ENCODE peak calls at places on chromosomes 13 and 19, in eight cellular contexts. Y is IMR-90, P is right cardiac atrium, A is WERI-Rb-1, U is caudate nucleus, M is neural progenitor cell, G is SK-N-SH, Z is ovary. R is an unnamed sample.

GRCh38 chr19:19324059-19324755 is 3.6 kb downstream of the MAU2 start:
- DNase-seq in Z (no peak), Y (no peak), U (no peak), M (no peak), G (no peak), P (no peak), A (no peak), R (no peak)

GRCh38 chr19:56071151-56071550 is 49.9 kb downstream of the ZNF787 start:
- DNase-seq in Y (no peak), P (no peak), M (peak; percentile 30), A (peak; percentile 23), G (peak; percentile 24), Z (no peak), U (no peak), R (no peak)

GRCh38 chr13:79722885-79723445 is 242.0 kb downstream of the NDFIP2 start:
- DNase-seq in Z (no peak), Y (no peak), P (no peak), A (no peak), M (no peak), U (no peak), G (no peak), R (no peak)

GRCh38 chr13:113442985-113443362 is 10.3 kb downstream of the ADPRHL1 start:
- DNase-seq in A (no peak), Y (no peak), P (no peak), U (no peak), G (no peak), Z (no peak), M (no peak), R (no peak)

GRCh38 chr13:109959903-109960302 is 173.5 kb upstream of the IRS2 start:
- DNase-seq in P (no peak), A (no peak), M (no peak), Z (no peak), U (no peak), Y (no peak), G (no peak), R (no peak)

GRCh38 chr13:98751397-98752110 is 918 bp downstream of the SLC15A1 start:
- DNase-seq in U (no peak), P (no peak), M (peak; percentile 43), A (no peak), G (peak; percentile 28), Z (no peak), Y (peak; percentile 5), R (no peak)

GRCh38 chr19:15213715-15214381 is 13.1 kb upstream of the NOTCH3 start:
- DNase-seq in G (no peak), A (no peak), U (no peak), Z (peak; percentile 35), Y (no peak), P (peak; percentile 95), M (no peak), R (no peak)

GRCh38 chr13:23514076-23514475 is 56.1 kb upstream of the TNFRSF19 start:
- DNase-seq in U (no peak), G (no peak), Y (no peak), A (no peak), Z (no peak), P (peak; percentile 53), M (no peak), R (no peak)

GRCh38 chr19:42239544-42240220 is 2.7 kb downstream of the GSK3A start:
- DNase-seq in Y (no peak), U (no peak), G (no peak), P (no peak), A (no peak), M (no peak), Z (no peak), R (no peak)

GRCh38 chr13:35978607-35979316 is 152.4 kb downstream of the DCLK1 start:
- DNase-seq in P (no peak), Y (peak; percentile 69), Z (no peak), M (peak; percentile 46), U (peak; percentile 3), G (peak; percentile 54), A (peak; percentile 26), R (no peak)

GRCh38 chr13:113420833-113421600 is 32.3 kb downstream of the ADPRHL1 start:
- DNase-seq in Y (no peak), A (no peak), P (peak; percentile 71), Z (no peak), U (no peak), G (peak; percentile 78), M (no peak), R (no peak)

GRCh38 chr13:28544026-28544425 is 49.1 kb upstream of the FLT1 start:
- DNase-seq in U (no peak), Y (no peak), A (no peak), P (no peak), M (no peak), G (no peak), Z (no peak), R (no peak)

GRCh38 chr13:74114641-74115040 is 19.6 kb downstream of the KLF12 start:
- DNase-seq in U (no peak), A (no peak), Z (no peak), P (no peak), G (no peak), M (no peak), Y (no peak), R (no peak)

GRCh38 chr19:43725468-43725867 is 9.6 kb downstream of the IRGC start:
- DNase-seq in P (no peak), G (no peak), M (no peak), Z (no peak), A (no peak), U (no peak), Y (no peak), R (no peak)
- H3K27ac ChIP-seq in P (peak overlapping the region; percentile 33), G (no peak overlapping the region), M (no peak overlapping the region), Z (no peak overlapping the region), A (no peak overlapping the region), U (no peak overlapping the region), Y (no peak overlapping the region), R (no peak overlapping the region)

DNA sequence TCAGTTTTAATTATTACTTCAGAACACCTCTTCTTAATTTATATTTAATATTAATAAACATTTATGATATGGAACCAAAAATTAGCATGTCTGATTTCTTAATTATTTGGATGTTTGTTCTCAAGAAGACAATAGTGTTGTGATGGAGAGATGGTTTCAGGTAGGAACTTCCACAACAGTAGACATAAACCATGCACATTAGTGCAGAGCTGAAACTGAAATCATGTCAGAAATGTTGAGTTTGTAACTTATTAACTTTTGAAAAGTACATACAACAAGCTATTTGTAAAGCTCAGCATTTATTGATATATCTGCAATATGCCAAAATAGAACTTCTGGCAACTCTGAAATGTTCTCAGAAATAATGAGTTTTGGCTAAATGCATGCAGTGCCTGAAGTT is 11.8 kb upstream of the EDNRB start:
- DNase-seq in U (no peak), Y (no peak), G (no peak), Z (no peak), P (no peak), A (no peak), M (no peak), R (no peak)
- H3K27ac ChIP-seq in U (no peak overlapping the region), Y (no peak overlapping the region), G (no peak overlapping the region), Z (no peak overlapping the region), P (no peak overlapping the region), A (no peak overlapping the region), M (no peak overlapping the region), R (no peak overlapping the region)

DNA sequence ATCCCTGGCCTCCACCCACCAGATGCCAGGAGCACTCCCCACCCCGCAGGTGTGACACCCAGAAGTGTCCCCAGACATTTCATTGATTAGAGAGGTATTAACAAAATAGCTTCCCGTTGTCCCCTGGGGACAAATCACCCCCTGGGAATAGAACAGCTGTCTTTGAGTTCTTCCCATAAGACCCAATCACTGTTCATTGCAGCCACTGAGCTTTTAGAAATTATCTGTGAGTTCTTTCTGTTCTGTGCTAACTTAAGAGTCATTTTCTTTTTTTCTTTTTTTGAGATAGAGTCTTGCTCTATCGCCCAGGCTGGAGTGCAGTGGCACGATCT is 32.8 kb downstream of the MYO9B start:
- DNase-seq in P (no peak), U (no peak), M (no peak), Y (no peak), A (no peak), G (no peak), Z (no peak), R (no peak)
- H3K27ac ChIP-seq in P (peak overlapping the region; percentile 40), U (no peak overlapping the region), M (no peak overlapping the region), Y (peak overlapping the region; percentile 70), A (no peak overlapping the region), G (peak overlapping the region; percentile 95), Z (no peak overlapping the region), R (peak overlapping the region; percentile 72)

GRCh38 chr19:48905664-48906063 is 5.6 kb downstream of the NUCB1 start:
- DNase-seq in Y (no peak), Z (no peak), A (no peak), U (no peak), M (no peak), G (no peak), P (no peak), R (no peak)
- H3K27ac ChIP-seq in Y (no peak overlapping the region), Z (no peak overlapping the region), A (no peak overlapping the region), U (no peak overlapping the region), M (no peak overlapping the region), G (no peak overlapping the region), P (no peak overlapping the region), R (no peak overlapping the region)

GRCh38 chr13:77056886-77057285 is 29.9 kb upstream of the FBXL3 start:
- DNase-seq in Y (no peak), U (no peak), Z (no peak), G (no peak), A (no peak), P (no peak), M (no peak), R (no peak)
- H3K27ac ChIP-seq in Y (no peak overlapping the region), U (no peak overlapping the region), Z (no peak overlapping the region), G (no peak overlapping the region), A (no peak overlapping the region), P (no peak overlapping the region), M (no peak overlapping the region), R (no peak overlapping the region)